ENCODE peak calls at places on chromosomes 11 and 22, in four cellular contexts. O, J, T and Z are unnamed samples.

GRCh38 chr11:28963189-28963588 is 855.0 kb downstream of the METTL15 start:
- DNase-seq in O (no peak), J (no peak), T (no peak), Z (peak)

GRCh38 chr11:70032470-70032795 is 45.7 kb upstream of the ANO1 start:
- DNase-seq in O (no peak), J (no peak), T (no peak), Z (no peak)

GRCh38 chr11:95193541-95193940 is 37.5 kb downstream of the SESN3 start:
- DNase-seq in O (no peak), J (no peak), T (no peak), Z (no peak)

GRCh38 chr11:128480066-128480465 is 107.3 kb downstream of the ETS1 start:
- DNase-seq in O (no peak), J (no peak), T (no peak), Z (no peak)

GRCh38 chr11:107848345-107848744 is 10.2 kb downstream of the SLC35F2 start:
- DNase-seq in O (no peak), J (no peak), T (no peak), Z (no peak)

GRCh38 chr22:43535336-43535735 is 123.5 kb downstream of the MPPED1 start:
- DNase-seq in O (no peak), J (no peak), T (no peak), Z (no peak)

GRCh38 chr22:48065852-48066251 is 1303.4 kb downstream of the TBC1D22A start:
- DNase-seq in O (no peak), J (no peak), T (peak), Z (no peak)

GRCh38 chr22:33409134-33409533 is 351.0 kb upstream of the SYN3 start:
- DNase-seq in O (no peak), J (no peak), T (no peak), Z (no peak)

GRCh38 chr11:113048820-113049555 is 87.8 kb downstream of the NCAM1 start:
- DNase-seq in O (no peak), J (no peak), T (no peak), Z (peak)

GRCh38 chr11:62124186-62125113 is 639 bp downstream of the INCENP start:
- DNase-seq in O (no peak), J (peak), T (peak), Z (no peak)

GRCh38 chr11:59678118-59678812 is 9.4 kb upstream of the PATL1 start:
- DNase-seq in O (no peak), J (no peak), T (no peak), Z (no peak)

GRCh38 chr22:47997052-47997568 is 1234.7 kb downstream of the TBC1D22A start:
- DNase-seq in O (no peak), J (no peak), T (peak), Z (no peak)

GRCh38 chr11:119094816-119095065 is 6.9 kb downstream of the DPAGT1 start:
- DNase-seq in O (peak), J (peak), T (peak), Z (peak)

GRCh38 chr11:119093666-119093950 is 8.0 kb downstream of the DPAGT1 start:
- DNase-seq in O (no peak), J (no peak), T (no peak), Z (no peak)

GRCh38 chr11:119093951-119094815 is 7.5 kb downstream of the DPAGT1 start:
- DNase-seq in O (peak), J (peak), T (peak), Z (no peak)

GRCh38 chr11:119091966-119092879 is 7.5 kb downstream of the HMBS start:
- DNase-seq in O (no peak), J (no peak), T (peak), Z (no peak)

GRCh38 chr11:119092880-119093665 is 8.4 kb downstream of the HMBS start:
- DNase-seq in O (no peak), J (no peak), T (peak), Z (no peak)
- H3K4me3 ChIP-seq in O (no peak), J (no peak), T (no peak), Z (peak)

GRCh38 chr11:74684661-74685060 is 46.6 kb downstream of the CHRDL2 start:
- DNase-seq in O (peak), J (no peak), T (no peak), Z (no peak)

GRCh38 chr11:74681686-74682651 is 49.3 kb downstream of the CHRDL2 start:
- DNase-seq in O (peak), J (peak), T (peak), Z (no peak)

GRCh38 chr11:74683941-74684481 is 47.2 kb downstream of the CHRDL2 start:
- DNase-seq in O (peak), J (no peak), T (peak), Z (no peak)

GRCh38 chr11:74682731-74683278 is 48.4 kb downstream of the CHRDL2 start:
- DNase-seq in O (no peak), J (peak), T (no peak), Z (no peak)

DNA sequence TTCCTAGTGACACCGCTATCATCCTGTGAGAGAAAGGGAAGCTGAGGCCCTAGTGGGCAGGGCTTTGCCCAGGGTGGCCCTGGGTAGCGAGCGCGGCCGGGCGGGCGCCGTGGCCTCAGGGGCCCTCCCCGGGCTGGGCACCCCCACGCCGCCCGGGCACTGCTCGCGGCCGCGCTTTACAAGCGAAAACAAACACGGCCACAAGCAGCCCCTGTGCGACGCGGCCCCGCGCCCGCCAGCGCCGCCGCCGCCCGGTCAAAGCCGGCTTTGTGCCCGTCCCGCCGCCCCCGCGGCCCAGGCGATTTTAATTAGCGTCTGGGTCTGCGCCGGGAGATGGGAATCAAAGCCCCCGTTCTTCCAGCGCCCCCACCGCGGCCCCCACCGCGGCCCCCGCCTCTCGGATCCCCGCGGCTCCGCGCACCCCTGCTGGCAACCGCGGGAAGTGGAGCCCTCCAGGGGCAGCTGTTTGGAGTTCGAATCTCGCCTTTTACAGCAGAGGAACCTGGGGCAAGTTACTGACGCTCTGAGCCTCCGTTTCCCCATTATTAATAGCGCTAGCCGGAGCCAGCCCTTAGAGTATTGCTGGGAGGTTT is 47.9 kb downstream of the CHRDL2 start:
- DNase-seq in O (peak), J (no peak), T (peak), Z (no peak)
- TF ChIP-seq CTCF in O (peak), J (peak), T (peak), Z (peak)

GRCh38 chr22:38873469-38874411 is 1.7 kb upstream of the CBX6 start:
- DNase-seq in O (no peak), J (no peak), T (peak), Z (no peak)
- H3K4me3 ChIP-seq in O (peak), J (no peak), T (no peak), Z (no peak)

GRCh38 chr11:115869780-115870431 is 365.7 kb upstream of the CADM1 start:
- DNase-seq in O (no peak), J (no peak), T (peak), Z (no peak)
- TF ChIP-seq CTCF in O (no peak), J (peak), T (peak), Z (peak)

DNA sequence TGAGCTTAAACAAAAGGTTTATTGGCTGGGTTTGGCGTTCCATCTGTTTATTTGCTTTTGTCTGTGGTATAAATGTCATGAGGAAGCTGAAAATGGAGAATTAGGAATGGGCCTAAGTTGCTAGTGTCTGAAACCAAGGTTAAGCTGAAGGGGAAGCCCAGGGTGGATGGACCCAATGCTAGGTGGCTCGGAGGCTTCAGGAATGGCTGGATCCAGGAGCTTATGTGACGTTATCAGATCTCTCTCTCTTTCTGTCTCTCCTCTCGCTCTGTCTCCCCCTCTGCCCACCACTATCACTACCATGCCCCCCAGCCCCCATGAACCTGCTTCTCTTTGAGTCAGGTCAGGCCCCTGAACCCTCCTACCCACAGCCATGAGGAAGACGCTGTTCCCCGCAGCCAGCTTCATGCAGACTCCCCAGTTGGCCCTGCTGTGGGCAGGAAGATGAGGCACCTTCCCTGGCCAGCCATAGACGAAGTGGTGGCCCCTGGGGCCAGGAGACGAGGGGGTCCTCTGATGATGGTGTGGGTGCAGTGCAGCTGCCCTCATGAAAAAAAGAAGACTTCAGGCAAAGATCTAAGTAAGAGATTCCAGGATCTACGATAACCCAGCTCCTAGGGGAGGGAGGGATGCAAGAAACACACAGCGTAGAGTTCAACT is 101.5 kb downstream of the BRD1 start:
- DNase-seq in O (no peak), J (no peak), T (no peak), Z (no peak)
- H3K4me3 ChIP-seq in O (no peak), J (no peak), T (no peak), Z (no peak)

DNA sequence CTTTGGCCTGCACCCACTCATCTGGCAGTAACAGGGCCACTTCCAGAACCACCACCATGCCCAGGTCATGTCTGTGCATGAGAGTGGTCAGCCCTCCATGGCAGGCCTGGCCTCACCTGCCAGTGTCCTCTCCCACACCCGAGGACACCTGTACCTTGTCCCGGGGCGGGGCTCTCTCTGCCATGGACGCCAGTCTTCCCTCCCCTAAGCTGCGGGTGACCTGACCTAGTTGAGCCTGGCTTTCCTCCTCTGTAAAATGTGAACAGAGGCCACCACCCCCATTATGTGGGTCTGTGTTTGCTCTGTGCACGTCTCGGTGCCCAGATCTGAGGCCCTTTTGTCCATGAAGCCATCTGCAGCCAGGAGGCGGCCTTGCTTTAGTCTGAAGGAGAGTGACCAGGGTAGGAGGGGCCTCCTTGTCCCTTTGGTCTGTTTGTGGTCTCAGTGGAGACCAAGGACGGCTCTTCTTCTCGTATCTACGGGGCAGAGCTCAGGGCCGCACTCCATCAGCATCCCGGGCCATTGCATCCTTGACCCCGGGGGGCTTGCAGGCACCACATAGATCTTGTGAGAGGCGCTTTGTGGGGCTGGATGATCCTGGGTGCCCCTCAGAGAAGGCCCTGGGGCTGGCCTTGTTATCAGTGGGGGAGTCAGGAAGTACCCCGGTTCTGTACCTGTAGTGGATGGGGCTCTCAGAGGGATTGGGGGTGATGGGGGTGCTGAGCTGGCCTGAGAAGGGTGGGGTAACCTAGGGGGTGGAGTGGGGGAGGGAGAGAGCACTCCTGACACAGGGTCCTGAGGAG is 121.6 kb downstream of the KCNQ1 start:
- DNase-seq in O (no peak), J (no peak), T (peak), Z (no peak)
- TF ChIP-seq CTCF in O (peak), J (no peak), T (no peak), Z (no peak)

GRCh38 chr11:612961-613300 is 2.8 kb downstream of the IRF7 start:
- DNase-seq in O (peak), J (no peak), T (no peak), Z (no peak)

GRCh38 chr11:614091-614582 is 1.6 kb downstream of the IRF7 start:
- DNase-seq in O (peak), J (no peak), T (no peak), Z (no peak)

GRCh38 chr11:614583-615452 is 932 bp downstream of the IRF7 start:
- DNase-seq in O (peak), J (no peak), T (peak), Z (no peak)

GRCh38 chr11:612201-612960 is 3.4 kb downstream of the IRF7 start:
- DNase-seq in O (peak), J (no peak), T (no peak), Z (no peak)

DNA sequence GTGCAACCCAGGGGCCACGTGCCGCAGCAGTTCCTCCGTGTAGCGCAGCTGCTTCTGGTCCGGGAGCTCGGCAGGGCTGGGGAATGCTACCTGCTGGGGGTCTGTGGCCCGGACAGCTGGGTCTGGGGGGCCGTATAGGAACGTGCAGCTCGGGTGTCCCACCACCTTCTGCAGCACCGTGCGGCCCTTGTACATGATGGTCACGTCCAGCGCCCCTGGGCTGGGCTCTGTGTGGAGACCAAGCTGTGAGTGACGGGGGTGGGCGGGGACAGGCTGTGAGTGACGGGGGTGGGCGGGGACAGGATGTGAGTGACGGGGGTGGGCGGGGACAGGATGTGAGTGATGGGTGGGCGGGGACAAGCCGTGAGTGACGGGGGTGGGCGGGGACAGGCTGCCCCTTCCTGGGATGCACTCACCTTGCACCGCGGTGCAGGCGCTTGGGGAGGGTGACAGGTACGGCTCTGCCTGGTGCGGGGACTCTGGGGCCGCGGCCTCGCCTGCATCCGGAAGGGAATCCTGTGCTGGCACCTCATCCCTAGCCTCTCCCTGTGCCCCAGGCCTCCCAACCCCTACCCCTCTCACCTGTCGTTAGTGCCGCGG is 2.3 kb downstream of the IRF7 start:
- DNase-seq in O (peak), J (peak), T (peak), Z (no peak)
- H3K4me3 ChIP-seq in O (no peak), J (no peak), T (no peak), Z (no peak)

DNA sequence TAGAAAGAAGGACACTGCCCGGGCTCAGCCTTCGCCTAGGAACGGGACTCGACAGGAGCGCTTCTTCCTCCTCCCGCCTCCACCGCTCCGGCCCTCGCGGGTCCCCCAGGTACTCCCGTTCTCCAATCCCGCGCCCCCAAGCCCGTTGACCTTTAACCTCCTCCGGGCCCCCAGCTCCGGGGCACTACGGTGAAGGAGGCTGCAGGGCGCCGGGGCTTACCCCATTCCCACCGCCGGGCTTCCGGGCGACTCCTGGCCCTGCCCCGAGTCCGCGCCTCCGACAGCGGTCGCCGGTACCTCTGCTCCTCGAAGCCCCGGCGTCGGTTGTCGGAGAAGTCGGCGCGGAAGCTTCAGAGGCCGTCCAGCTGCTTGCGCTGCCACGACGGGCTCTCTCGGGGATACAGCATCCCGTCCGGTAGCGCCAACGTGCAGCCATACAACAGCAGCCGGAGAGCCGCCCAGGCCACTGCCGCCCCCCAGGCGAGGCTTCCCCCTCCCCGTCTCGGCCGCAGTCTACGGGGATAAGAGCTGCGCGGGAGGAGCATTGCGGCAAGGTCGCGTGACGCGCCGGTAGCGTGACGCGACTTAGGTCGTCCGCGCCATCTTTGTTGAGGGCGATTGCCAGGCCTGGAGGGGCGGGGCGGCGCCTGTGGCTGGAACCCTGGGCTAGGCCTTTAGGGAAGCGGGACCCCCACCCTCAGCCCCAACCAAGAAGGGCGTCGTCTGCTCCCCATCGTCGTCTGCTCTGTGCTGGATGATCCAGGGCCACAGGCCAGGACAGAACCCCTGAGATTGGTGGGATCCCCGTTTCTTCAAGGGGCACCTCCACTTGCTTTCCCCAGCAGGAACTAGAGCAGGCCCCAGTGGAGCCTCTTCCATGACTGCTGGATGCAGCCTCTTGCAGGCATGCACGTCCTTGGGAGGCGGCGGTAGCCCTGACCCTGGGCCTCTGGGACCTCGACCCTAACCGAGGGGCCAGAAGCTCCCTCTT is 26.3 kb downstream of the RGL4 start:
- DNase-seq in O (peak), J (peak), T (peak), Z (peak)
- TF ChIP-seq CTCF in O (peak), J (no peak), T (no peak), Z (no peak)